ENCODE peak calls at places on chromosome 13, in four cellular contexts. B is H9, U is IMR-90, N is hepatocyte. S is an unnamed sample. For H3K9me3 and H3K27me3, the result is how much of the 10 kb centered on the place peaks cover.

GRCh38 chr13:100254002-100254401 is 165.1 kb downstream of the PCCA start:
- DNase-seq in N (no peak), U (no peak), B (no peak), S (no peak)

GRCh38 chr13:41546372-41547252 is 89.3 kb downstream of the RGCC start:
- DNase-seq in B (no peak), U (peak), N (no peak), S (no peak)

GRCh38 chr13:103386341-103386740 is 320.1 kb upstream of the SLC10A2 start:
- DNase-seq in N (peak), U (no peak), B (no peak), S (no peak)

GRCh38 chr13:100396771-100397170 is 191.8 kb downstream of the GGACT start:
- DNase-seq in N (no peak), B (peak), U (no peak), S (no peak)

GRCh38 chr13:43662976-43663375 is 123.8 kb downstream of the ENOX1 start:
- DNase-seq in N (no peak), B (no peak), U (no peak), S (no peak)

GRCh38 chr13:59743195-59743594 is 420.5 kb downstream of the DIAPH3 start:
- DNase-seq in N (no peak), B (no peak), U (peak), S (no peak)

GRCh38 chr13:20254076-20254475 is 22.0 kb upstream of the GJB6 start:
- DNase-seq in U (no peak), B (no peak), N (no peak), S (no peak)

GRCh38 chr13:97810152-97810551 is 143.3 kb upstream of the IPO5 start:
- DNase-seq in U (peak), N (peak), B (no peak), S (no peak)

GRCh38 chr13:97261254-97262015 is 39.3 kb downstream of the MBNL2 start:
- DNase-seq in U (no peak), B (no peak), N (no peak), S (no peak)

GRCh38 chr13:97492684-97493371 is 58.9 kb downstream of the RAP2A start:
- DNase-seq in N (no peak), B (no peak), U (no peak), S (no peak)

GRCh38 chr13:67097856-67098255 is 132.3 kb downstream of the PCDH9 start:
- DNase-seq in B (no peak), N (no peak), U (no peak), S (no peak)

GRCh38 chr13:86591862-86592261 is 792.6 kb upstream of the SLITRK6 start:
- DNase-seq in N (no peak), B (no peak), U (peak), S (no peak)

GRCh38 chr13:97280478-97280877 is 58.3 kb downstream of the MBNL2 start:
- DNase-seq in U (no peak), B (no peak), N (no peak), S (peak)

GRCh38 chr13:80755925-80756324 is 415.0 kb upstream of the SPRY2 start:
- DNase-seq in B (no peak), U (no peak), N (peak), S (no peak)

DNA sequence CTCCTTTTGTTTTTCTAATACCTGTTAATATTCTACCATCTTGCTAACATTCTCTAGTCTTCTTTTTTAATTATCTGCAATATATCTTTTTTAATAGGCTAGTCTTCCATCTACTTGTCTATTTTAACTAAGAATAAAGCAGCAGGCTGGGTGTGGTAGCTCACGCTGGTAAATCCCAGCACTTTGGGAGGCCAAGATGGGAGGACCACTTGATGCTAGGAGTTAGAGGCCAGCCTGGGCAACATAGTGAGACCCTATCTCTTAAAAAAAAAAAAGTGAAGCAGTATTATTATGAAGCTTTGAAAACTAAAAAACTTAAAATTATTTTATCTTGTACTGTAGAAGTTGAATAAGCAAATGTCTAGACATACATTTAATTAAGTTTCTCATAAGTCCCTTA is 3.3 kb downstream of the UTP14C start:
- DNase-seq in N (no peak), B (no peak), U (no peak), S (no peak)
- H3K9me3 ChIP-seq in N (under half), B (under half), U (under half), S (under half)

DNA sequence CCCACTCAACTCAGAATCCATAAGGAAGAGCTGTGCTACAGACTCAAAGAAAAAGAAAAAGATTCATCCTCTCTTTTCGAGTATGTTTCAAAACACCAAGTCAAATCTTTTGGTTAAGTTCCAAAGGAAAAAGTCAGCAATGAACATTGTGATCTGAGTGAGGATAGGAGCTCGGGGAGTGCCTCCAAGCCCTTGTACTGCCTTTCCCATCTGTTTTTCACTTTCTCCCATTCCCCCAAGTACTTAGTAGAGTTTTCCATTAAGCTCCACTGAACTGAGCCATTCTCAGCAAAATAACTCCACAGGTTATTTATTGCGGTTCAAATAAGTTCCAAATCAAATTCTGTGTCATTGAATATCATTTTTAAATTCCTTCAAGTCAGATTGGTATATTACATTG is 47.7 kb upstream of the MAB21L1 start:
- DNase-seq in U (no peak), N (no peak), B (no peak), S (no peak)
- H3K27me3 ChIP-seq in U (under half), N (under half), B (under half), S (under half)

DNA sequence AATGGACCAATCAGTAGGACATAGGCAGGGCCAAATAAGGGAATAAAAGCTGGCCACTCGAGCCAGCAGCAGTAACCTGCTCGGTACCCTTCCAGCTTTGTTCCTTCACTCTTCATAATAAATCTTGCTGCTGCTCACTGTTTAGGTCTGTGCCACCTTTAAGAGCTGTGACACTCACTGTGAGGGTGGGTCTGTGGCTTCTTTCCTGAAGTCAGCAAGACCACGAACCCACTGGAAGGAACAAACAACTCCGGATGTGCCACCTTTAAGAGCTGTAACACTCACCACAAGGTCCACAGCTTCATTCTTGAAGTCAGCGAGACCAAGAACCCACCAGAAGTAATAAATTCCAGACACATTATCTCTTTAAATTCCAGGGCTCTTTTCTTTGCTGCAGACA is 1922.3 kb upstream of the PCDH20 start:
- DNase-seq in U (no peak), B (no peak), N (no peak), S (no peak)
- H3K9me3 ChIP-seq in U (under half), B (under half), N (under half), S (under half)

DNA sequence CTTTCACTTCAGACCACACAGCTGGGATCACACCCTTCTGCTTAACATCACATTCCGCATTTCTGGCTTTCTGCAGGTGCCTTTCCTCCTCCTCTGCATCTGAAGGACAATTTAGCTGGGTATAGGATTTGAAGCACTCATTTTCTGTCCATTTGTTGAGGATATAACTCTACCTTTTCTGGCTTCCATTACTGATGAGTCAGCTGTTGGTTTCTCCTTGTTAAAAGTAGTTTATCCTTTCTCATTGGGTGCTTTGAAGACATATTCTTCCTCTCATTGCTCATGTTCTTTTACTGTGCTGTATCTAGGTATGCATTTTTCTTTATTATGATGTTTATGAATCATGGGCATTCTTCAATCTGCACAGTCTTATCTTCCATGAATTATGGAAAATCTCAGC is 199.3 kb upstream of the SOX1 start:
- DNase-seq in B (no peak), U (no peak), N (no peak), S (no peak)
- H3K27me3 ChIP-seq in B (under half), U (under half), N (under half), S (half or more)

DNA sequence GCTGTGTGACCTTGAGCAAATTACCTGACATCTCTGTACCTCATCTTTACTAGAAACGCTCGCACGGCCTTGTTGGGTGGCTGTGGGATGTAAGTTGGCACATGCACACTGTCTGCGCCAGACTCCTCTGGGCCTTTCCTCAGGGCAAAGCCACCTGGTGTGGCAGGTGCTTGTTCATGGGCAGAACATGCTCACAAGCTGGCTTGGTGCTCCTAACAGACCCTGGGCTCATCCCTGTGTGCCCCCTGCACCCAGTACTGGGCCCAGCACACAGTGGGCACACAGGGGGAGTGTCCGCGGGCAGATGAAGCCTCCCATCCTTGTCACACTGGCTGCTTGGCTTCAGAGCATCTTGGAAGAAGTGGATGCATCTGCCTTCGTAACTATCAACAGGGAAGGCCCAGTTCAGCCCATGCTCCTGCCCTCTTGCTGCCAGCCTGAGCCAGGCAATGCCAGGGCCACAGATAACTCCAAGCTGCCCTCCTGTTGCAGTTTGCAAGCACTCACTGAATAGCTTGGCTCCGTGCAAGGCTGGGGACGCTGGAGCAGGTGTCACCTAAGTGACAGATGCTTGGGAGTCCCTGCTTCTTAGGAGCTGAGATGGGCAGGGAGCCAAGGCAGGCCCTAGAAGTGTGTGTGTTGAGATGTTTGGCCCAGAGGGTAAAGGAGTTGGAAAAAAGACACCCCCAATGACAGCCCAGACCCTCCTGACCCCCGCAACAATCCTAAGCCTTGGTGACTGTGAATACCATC is 123.9 kb downstream of the TUBA3C start:
- DNase-seq in N (no peak), U (no peak), B (no peak), S (no peak)
- H3K9me3 ChIP-seq in N (under half), U (half or more), B (half or more), S (under half)

GRCh38 chr13:31846182-31846938 is 107.0 kb downstream of the RXFP2 start:
- DNase-seq in N (peak), U (peak), B (peak), S (peak)

GRCh38 chr13:31850041-31850440 is 110.7 kb downstream of the RXFP2 start:
- DNase-seq in B (no peak), N (no peak), U (no peak), S (no peak)

GRCh38 chr13:31848621-31849020 is 109.3 kb downstream of the RXFP2 start:
- DNase-seq in B (no peak), N (no peak), U (no peak), S (no peak)

GRCh38 chr13:31851201-31851600 is 111.9 kb downstream of the RXFP2 start:
- DNase-seq in N (no peak), U (no peak), B (no peak), S (no peak)

DNA sequence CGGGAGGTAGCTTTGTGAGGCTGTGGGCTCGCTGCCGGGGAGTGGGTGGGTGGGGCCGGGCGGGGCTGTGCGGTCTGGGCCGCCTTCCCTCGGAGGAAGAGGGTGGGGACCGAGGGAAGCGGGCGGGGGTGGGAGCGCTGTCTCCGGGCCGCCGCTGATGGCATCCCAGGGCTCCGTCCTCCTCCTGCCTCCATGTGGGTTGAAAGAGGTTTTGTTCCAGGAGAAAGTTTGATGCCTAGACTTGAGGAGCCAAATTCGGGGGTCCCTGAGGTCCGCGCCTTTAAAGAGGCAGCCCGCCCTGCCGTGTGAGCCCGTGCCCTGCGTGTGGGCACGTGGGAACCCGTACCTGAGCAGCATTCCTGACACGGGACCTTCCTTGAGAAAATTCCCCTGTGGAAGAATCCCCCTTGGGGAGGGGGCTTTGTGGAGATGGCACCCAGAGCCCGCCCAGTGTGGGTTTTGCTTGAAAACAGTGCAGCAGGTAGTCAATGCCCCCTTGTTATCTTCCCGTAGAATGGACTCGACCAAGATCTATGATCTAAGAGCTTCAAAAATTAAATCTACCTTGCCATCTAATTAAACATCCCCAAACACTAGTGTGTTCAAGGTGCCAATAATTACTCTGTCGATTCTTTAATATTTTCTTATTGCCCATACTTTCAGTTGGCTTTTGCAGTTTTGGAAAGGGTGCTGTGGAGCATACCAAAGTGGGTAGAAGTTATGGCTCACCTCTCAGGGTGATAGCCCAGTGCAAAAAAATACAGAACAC is 107.8 kb downstream of the RXFP2 start:
- DNase-seq in B (no peak), U (no peak), N (peak), S (no peak)
- H3K27me3 ChIP-seq in B (under half), U (under half), N (half or more), S (under half)

GRCh38 chr13:19059016-19059780 is 122.4 kb downstream of the TUBA3C start:
- DNase-seq in B (no peak), N (no peak), U (no peak), S (no peak)
- H3K9me3 ChIP-seq in B (half or more), N (under half), U (half or more), S (under half)

GRCh38 chr13:34369925-34370324 is 552.0 kb downstream of the RFC3 start:
- DNase-seq in N (no peak), U (no peak), B (no peak), S (no peak)
- H3K27me3 ChIP-seq in N (under half), U (under half), B (under half), S (under half)